ENCODE peak calls at places on chromosomes 6 and 20, in seven cellular contexts. V is A549, G is BJ, E is DND-41, P is lower lobe of right lung, A is prostate gland, Q is choroid plexus epithelial cell. U is an unnamed sample.

GRCh38 chr6:129641344-129641743 is 68.6 kb downstream of the ARHGAP18 start:
- DNase-seq in V (no peak), G (no peak), E (no peak), P (no peak), A (no peak), Q (peak), U (no peak)

GRCh38 chr6:34597605-34598353 is 41.6 kb upstream of the SPDEF start:
- DNase-seq in V (no peak), G (no peak), E (no peak), P (no peak), A (peak), Q (no peak), U (no peak)

GRCh38 chr6:132445201-132445951 is 44.1 kb upstream of the MOXD1 start:
- DNase-seq in V (peak), G (peak), E (no peak), P (no peak), A (no peak), Q (peak), U (no peak)

GRCh38 chr6:25397406-25397805 is 118.2 kb downstream of the CARMIL1 start:
- DNase-seq in V (no peak), G (no peak), E (no peak), P (no peak), A (no peak), Q (no peak), U (no peak)

GRCh38 chr6:1962201-1962600 is 283.2 kb downstream of the GMDS start:
- DNase-seq in V (no peak), G (no peak), E (no peak), P (no peak), A (no peak), Q (no peak), U (no peak)

GRCh38 chr6:87473419-87473903 is 687 bp downstream of the SLC35A1 start:
- DNase-seq in V (peak), G (no peak), E (peak), P (peak), A (peak), Q (peak), U (no peak)

GRCh38 chr6:68638225-68638900 is 3.3 kb downstream of the ADGRB3 start:
- DNase-seq in V (peak), G (no peak), E (no peak), P (no peak), A (no peak), Q (peak), U (peak)

GRCh38 chr6:68391953-68392352 is 243.1 kb upstream of the ADGRB3 start:
- DNase-seq in V (no peak), G (no peak), E (no peak), P (no peak), A (no peak), Q (no peak), U (no peak)

GRCh38 chr6:35428421-35429149 is 23.6 kb upstream of the FANCE start:
- DNase-seq in V (no peak), G (no peak), E (no peak), P (no peak), A (no peak), Q (peak), U (no peak)

GRCh38 chr6:109461733-109462526 is 6.4 kb upstream of the MICAL1 start:
- DNase-seq in V (no peak), G (no peak), E (no peak), P (no peak), A (no peak), Q (no peak), U (no peak)

GRCh38 chr6:160424256-160424655 is 76.1 kb downstream of the SLC22A3 start:
- DNase-seq in V (no peak), G (no peak), E (no peak), P (no peak), A (no peak), Q (no peak), U (no peak)

GRCh38 chr6:40715501-40716403 is 128.6 kb upstream of the LRFN2 start:
- DNase-seq in V (no peak), G (no peak), E (no peak), P (no peak), A (no peak), Q (no peak), U (no peak)

GRCh38 chr6:166167258-166167731 is 356 bp downstream of the TBXT start:
- DNase-seq in V (no peak), G (no peak), E (no peak), P (no peak), A (no peak), Q (no peak), U (no peak)

GRCh38 chr6:163092846-163093245 is 321.7 kb upstream of the QKI start:
- DNase-seq in V (no peak), G (no peak), E (no peak), P (no peak), A (no peak), Q (no peak), U (no peak)

DNA sequence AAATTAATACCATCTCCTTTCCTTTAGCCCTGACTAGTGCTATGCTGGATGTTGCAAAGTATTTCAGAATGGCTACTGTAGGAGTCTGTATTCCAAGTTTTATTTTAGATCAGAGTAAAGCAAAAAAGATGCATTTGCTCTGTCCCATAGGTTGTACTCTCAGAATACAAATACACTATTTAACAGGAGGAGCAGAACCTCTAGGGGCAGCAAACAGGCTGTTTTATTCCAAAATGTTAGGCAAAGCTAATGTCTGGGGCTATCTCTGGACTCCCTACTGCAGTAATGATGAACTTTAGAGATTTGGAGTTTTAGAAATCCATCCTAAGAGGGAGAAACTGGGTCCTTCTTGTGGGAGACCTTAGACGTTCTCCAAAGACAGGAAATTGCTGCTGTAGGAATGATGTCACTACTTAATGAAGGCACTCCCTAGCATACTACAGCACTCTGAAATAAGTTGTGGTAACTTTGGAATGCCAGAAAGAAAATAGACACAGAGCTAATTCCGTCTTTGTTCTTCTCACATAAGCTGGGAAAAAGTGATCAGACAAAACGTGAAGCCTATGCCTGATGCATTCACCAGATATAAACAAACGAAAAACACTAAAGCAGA is 392.4 kb upstream of the HS3ST5 start:
- DNase-seq in V (no peak), G (no peak), E (no peak), P (no peak), A (no peak), Q (no peak), U (no peak)
- TF ChIP-seq CTCF in V (no peak), G (no peak), E (no peak), P (no peak), A (no peak), Q (no peak), U (no peak)

DNA sequence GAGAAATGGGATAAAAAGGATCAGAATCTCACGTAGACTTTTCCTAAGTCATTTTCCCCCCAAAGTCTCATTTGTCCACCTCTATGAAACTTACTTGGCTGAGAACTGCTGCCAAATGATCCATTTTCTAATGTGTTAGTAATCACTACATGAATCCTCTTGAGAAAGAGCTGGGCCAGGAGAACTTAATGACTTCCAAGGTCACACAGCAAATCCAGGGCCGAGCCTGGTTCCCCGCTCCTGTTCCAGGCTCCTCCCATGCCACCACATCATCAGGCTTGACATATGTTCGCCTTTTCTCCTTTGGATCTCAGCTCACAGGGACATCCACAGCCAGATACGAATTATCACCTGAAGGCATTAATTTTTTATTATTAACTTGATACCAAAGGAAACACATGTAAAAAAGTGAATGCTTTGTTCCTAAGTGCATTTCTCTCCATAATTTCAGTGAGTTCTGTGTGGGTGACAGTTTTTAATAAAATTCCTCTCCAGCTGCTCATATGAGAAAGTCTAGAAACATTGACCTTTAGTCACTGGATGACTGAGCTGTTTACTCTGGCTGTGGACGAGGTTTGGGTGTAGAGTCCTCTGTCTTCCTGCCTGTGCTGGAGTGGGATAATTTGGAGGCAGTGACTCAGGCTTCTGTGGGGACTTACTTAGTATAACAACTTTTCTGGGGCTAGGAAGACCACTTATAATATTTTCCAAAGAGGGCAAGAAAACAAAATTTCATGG is 276.3 kb downstream of the PAX1 start:
- DNase-seq in V (peak), G (no peak), E (no peak), P (no peak), A (no peak), Q (peak), U (no peak)
- TF ChIP-seq CTCF in V (no peak), G (no peak), E (no peak), P (no peak), A (no peak), Q (no peak), U (no peak)

DNA sequence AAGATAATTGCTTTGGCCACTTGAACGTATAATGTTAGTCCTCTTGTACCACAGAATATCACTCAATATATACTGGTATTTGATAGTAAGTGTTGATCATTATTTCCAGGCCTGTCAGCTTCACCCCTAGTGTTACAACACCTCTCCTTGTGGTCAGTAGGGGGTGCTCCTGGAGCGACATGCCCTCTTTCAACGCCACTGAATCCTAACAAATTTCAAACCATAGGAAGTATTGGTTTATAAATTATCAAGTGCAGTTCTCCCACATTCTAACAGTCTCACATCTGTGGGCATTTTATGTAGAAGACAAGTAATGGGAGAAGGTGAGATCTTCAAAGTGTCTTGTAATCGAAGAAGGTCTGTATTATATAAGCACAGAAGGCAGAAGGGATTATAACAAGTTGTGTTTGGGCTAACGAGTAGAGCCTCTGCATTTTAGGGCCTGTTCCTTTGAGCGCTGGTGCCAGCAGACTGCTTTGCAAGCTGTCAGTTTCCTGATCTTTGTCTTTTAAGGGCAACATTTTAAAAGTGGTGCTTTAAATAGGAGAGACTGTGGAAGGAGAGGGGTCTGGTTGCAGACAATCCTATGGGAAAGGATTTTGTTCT is 57.1 kb upstream of the CEP162 start:
- DNase-seq in V (peak), G (no peak), E (peak), P (no peak), A (no peak), Q (peak), U (peak)
- TF ChIP-seq CTCF in V (peak), G (peak), E (peak), P (no peak), A (no peak), Q (peak), U (peak)

GRCh38 chr6:112362027-112362795 is 15.1 kb downstream of the RFPL4B start:
- DNase-seq in V (no peak), G (no peak), E (no peak), P (no peak), A (no peak), Q (no peak), U (no peak)
- TF ChIP-seq CTCF in V (no peak), G (no peak), E (no peak), P (no peak), A (no peak), Q (no peak), U (no peak)

GRCh38 chr20:45934587-45935415 is at the start of gene PCIF1:
- DNase-seq in V (peak), G (peak), E (peak), P (peak), A (peak), Q (peak), U (peak)
- TF ChIP-seq CTCF in V (no peak), G (no peak), E (no peak), P (no peak), A (no peak), Q (no peak), U (no peak)

DNA sequence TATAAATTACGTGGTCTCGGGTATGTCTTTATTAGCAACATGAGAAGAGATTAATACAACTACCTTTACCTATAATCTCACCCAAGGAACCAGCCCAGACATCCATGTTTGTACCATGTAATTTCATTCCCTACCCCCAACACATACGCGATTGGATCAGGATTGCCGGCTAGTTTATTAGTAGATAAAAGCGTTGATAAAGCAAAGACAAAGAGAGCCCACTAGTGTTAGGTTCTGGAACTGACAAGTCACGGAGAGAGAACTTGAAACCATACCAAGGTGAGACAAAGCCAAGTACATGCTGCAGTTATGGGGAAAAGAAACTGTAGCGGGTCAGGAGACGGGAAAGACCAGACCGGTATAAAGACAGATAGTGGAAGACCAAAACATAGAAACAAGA is 37.4 kb upstream of the FAM135A start:
- DNase-seq in V (peak), G (no peak), E (no peak), P (no peak), A (no peak), Q (peak), U (no peak)
- TF ChIP-seq CTCF in V (no peak), G (peak), E (peak), P (no peak), A (no peak), Q (peak), U (no peak)